ENCODE peak calls at places on chromosomes 11 and 22, in eight cellular contexts. One of them, this sample, is unnamed.

GRCh38 chr11:4881860-4882500 is at the start of gene OR51T1:
- DNase-seq in neural progenitor cell: no peak
- DNase-seq in cardiac muscle cell: no peak
- DNase-seq in left ventricle myocardium inferior: no peak
- DNase-seq in BJ: no peak
- DNase-seq in AG04449: no peak
- DNase-seq in colonic mucosa: no peak
- DNase-seq in fibroblast of lung: peak; percentile 8
- DNase-seq in this sample: no peak

GRCh38 chr22:49213731-49214352 is 613.8 kb downstream of the BRD1 start:
- DNase-seq in BJ: no peak
- DNase-seq in left ventricle myocardium inferior: peak; percentile 3
- DNase-seq in fibroblast of lung: no peak
- DNase-seq in neural progenitor cell: no peak
- DNase-seq in colonic mucosa: no peak
- DNase-seq in cardiac muscle cell: no peak
- DNase-seq in AG04449: no peak
- DNase-seq in this sample: no peak

GRCh38 chr22:44330727-44331660 is 18.2 kb upstream of the SHISAL1 start:
- DNase-seq in left ventricle myocardium inferior: no peak
- DNase-seq in AG04449: no peak
- DNase-seq in fibroblast of lung: no peak
- DNase-seq in colonic mucosa: no peak
- DNase-seq in BJ: no peak
- DNase-seq in neural progenitor cell: peak; percentile 76
- DNase-seq in cardiac muscle cell: no peak
- DNase-seq in this sample: peak; percentile 59

GRCh38 chr22:19114984-19115552 is 7.1 kb downstream of the DGCR2 start:
- DNase-seq in BJ: no peak
- DNase-seq in left ventricle myocardium inferior: no peak
- DNase-seq in fibroblast of lung: no peak
- DNase-seq in neural progenitor cell: no peak
- DNase-seq in AG04449: no peak
- DNase-seq in cardiac muscle cell: no peak
- DNase-seq in colonic mucosa: no peak
- DNase-seq in this sample: no peak

GRCh38 chr22:41725510-41726110 is 26.3 kb downstream of the MEI1 start:
- DNase-seq in cardiac muscle cell: peak; percentile 44
- DNase-seq in neural progenitor cell: no peak
- DNase-seq in fibroblast of lung: no peak
- DNase-seq in AG04449: no peak
- DNase-seq in colonic mucosa: no peak
- DNase-seq in BJ: no peak
- DNase-seq in left ventricle myocardium inferior: no peak
- DNase-seq in this sample: no peak

GRCh38 chr22:44704159-44705021 is 2.4 kb downstream of the PRR5 start:
- DNase-seq in neural progenitor cell: no peak
- DNase-seq in fibroblast of lung: no peak
- DNase-seq in AG04449: no peak
- DNase-seq in BJ: no peak
- DNase-seq in cardiac muscle cell: no peak
- DNase-seq in left ventricle myocardium inferior: no peak
- DNase-seq in colonic mucosa: no peak
- DNase-seq in this sample: no peak

GRCh38 chr22:45200862-45201511 is 37.3 kb downstream of the NUP50 start:
- DNase-seq in colonic mucosa: no peak
- DNase-seq in fibroblast of lung: peak; percentile 78
- DNase-seq in neural progenitor cell: no peak
- DNase-seq in left ventricle myocardium inferior: no peak
- DNase-seq in BJ: no peak
- DNase-seq in AG04449: peak; percentile 58
- DNase-seq in cardiac muscle cell: peak; percentile 29
- DNase-seq in this sample: peak; percentile 62

GRCh38 chr11:23314162-23314561 is 453.9 kb upstream of the CCDC179 start:
- DNase-seq in BJ: no peak
- DNase-seq in neural progenitor cell: no peak
- DNase-seq in left ventricle myocardium inferior: no peak
- DNase-seq in fibroblast of lung: no peak
- DNase-seq in colonic mucosa: no peak
- DNase-seq in cardiac muscle cell: no peak
- DNase-seq in AG04449: no peak
- DNase-seq in this sample: no peak

GRCh38 chr11:43547900-43548381 is 132.6 kb upstream of the HSD17B12 start:
- DNase-seq in left ventricle myocardium inferior: peak; percentile 20
- DNase-seq in colonic mucosa: no peak
- DNase-seq in AG04449: no peak
- DNase-seq in BJ: no peak
- DNase-seq in fibroblast of lung: peak; percentile 11
- DNase-seq in cardiac muscle cell: peak; percentile 48
- DNase-seq in neural progenitor cell: peak; percentile 47
- DNase-seq in this sample: peak; percentile 57

GRCh38 chr11:112834277-112834755 is 126.9 kb upstream of the NCAM1 start:
- DNase-seq in fibroblast of lung: no peak
- DNase-seq in left ventricle myocardium inferior: peak; percentile 67
- DNase-seq in neural progenitor cell: no peak
- DNase-seq in colonic mucosa: no peak
- DNase-seq in AG04449: no peak
- DNase-seq in cardiac muscle cell: no peak
- DNase-seq in BJ: no peak
- DNase-seq in this sample: no peak

GRCh38 chr11:11786771-11787170 is 55.0 kb upstream of the USP47 start:
- DNase-seq in AG04449: no peak
- DNase-seq in fibroblast of lung: peak; percentile 51
- DNase-seq in left ventricle myocardium inferior: no peak
- DNase-seq in neural progenitor cell: peak; percentile 25
- DNase-seq in colonic mucosa: no peak
- DNase-seq in BJ: no peak
- DNase-seq in cardiac muscle cell: peak; percentile 40
- DNase-seq in this sample: no peak

DNA sequence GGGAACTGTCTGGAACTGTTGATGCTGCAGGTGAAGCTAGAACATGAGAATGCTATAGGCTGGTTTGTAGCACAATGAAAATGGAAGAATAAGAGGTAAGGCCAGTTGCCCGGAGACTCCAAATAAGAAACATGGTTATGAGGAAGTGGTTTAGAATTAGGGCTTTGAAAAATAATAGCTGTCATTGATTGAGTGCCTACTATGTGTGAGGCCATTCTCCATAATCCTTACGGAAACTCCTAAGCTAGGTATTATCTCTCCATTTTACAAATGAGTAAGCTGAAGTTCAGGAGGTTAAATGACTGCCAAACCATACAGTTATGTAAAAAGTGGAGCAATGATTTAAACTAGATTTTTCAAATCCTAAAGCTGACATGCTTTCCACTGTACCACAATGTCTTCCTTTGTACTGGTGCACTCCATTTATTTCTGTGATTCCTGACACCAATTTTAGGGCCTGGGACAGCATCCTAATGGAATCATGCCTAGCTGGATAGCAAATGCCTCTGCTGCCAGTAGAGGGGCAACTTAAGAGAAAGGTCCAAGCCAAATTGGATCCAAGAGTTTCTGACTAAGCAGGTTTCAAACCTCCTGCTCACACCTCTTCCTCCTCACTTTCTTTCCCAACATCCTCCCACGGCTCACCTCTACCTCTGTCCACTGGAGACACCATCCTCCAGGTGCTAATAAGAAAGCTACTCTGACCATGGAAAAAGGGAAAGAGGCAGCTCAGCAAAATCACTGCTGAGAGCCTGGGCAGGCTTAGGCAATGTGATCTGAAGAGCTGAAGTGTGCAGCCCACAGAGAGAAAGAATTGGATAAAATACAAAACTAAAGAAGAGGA is 46.9 kb upstream of the PICALM start:
- DNase-seq in left ventricle myocardium inferior: no peak
- DNase-seq in colonic mucosa: no peak
- DNase-seq in AG04449: no peak
- DNase-seq in cardiac muscle cell: no peak
- DNase-seq in BJ: no peak
- DNase-seq in fibroblast of lung: no peak
- DNase-seq in neural progenitor cell: no peak
- DNase-seq in this sample: no peak
- TF ChIP-seq CTCF in left ventricle myocardium inferior: no peak
- TF ChIP-seq CTCF in colonic mucosa: no peak
- TF ChIP-seq CTCF in AG04449: no peak
- TF ChIP-seq CTCF in cardiac muscle cell: no peak
- TF ChIP-seq CTCF in BJ: no peak
- TF ChIP-seq CTCF in fibroblast of lung: no peak
- TF ChIP-seq CTCF in neural progenitor cell: no peak
- TF ChIP-seq CTCF in this sample: no peak

GRCh38 chr11:95242990-95243590 is 12.1 kb upstream of the SESN3 start:
- DNase-seq in colonic mucosa: no peak
- DNase-seq in AG04449: no peak
- DNase-seq in neural progenitor cell: no peak
- DNase-seq in fibroblast of lung: no peak
- DNase-seq in cardiac muscle cell: no peak
- DNase-seq in left ventricle myocardium inferior: no peak
- DNase-seq in BJ: no peak
- DNase-seq in this sample: no peak

GRCh38 chr11:95243658-95244057 is 12.7 kb upstream of the SESN3 start:
- DNase-seq in BJ: no peak
- DNase-seq in AG04449: no peak
- DNase-seq in fibroblast of lung: no peak
- DNase-seq in neural progenitor cell: no peak
- DNase-seq in cardiac muscle cell: no peak
- DNase-seq in colonic mucosa: no peak
- DNase-seq in left ventricle myocardium inferior: no peak
- DNase-seq in this sample: no peak

GRCh38 chr11:95242202-95242989 is 11.4 kb upstream of the SESN3 start:
- DNase-seq in fibroblast of lung: no peak
- DNase-seq in AG04449: no peak
- DNase-seq in BJ: no peak
- DNase-seq in colonic mucosa: peak; percentile 39
- DNase-seq in left ventricle myocardium inferior: no peak
- DNase-seq in cardiac muscle cell: no peak
- DNase-seq in neural progenitor cell: no peak
- DNase-seq in this sample: no peak

GRCh38 chr11:95239871-95240648 is 9.1 kb upstream of the SESN3 start:
- DNase-seq in fibroblast of lung: no peak
- DNase-seq in AG04449: no peak
- DNase-seq in neural progenitor cell: no peak
- DNase-seq in colonic mucosa: no peak
- DNase-seq in BJ: no peak
- DNase-seq in cardiac muscle cell: no peak
- DNase-seq in left ventricle myocardium inferior: no peak
- DNase-seq in this sample: no peak

DNA sequence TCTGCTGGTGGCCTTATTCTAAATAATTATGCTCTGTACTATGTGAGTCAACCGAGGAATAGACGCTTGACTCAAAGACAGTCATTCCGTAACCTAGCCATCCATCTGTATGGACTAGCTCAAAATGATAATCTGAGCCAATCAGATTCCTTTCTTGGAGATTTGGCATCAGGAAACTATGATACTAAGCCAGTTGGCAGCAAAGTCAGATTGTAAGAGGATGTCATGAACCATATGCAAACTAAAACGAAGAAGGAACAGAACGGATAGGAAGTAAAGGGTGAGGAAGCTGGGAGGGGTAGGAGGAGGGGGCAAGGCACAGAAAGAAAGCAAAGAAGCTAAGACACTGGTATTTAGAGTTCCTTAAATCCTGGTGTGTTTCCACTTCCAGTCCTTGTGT is 10.7 kb upstream of the SESN3 start:
- DNase-seq in cardiac muscle cell: peak; percentile 52
- DNase-seq in colonic mucosa: no peak
- DNase-seq in neural progenitor cell: no peak
- DNase-seq in left ventricle myocardium inferior: no peak
- DNase-seq in fibroblast of lung: peak; percentile 39
- DNase-seq in BJ: no peak
- DNase-seq in AG04449: no peak
- DNase-seq in this sample: no peak
- TF ChIP-seq CTCF in cardiac muscle cell: no peak
- TF ChIP-seq CTCF in colonic mucosa: no peak
- TF ChIP-seq CTCF in neural progenitor cell: no peak
- TF ChIP-seq CTCF in left ventricle myocardium inferior: no peak
- TF ChIP-seq CTCF in fibroblast of lung: no peak
- TF ChIP-seq CTCF in BJ: no peak
- TF ChIP-seq CTCF in AG04449: no peak
- TF ChIP-seq CTCF in this sample: no peak

DNA sequence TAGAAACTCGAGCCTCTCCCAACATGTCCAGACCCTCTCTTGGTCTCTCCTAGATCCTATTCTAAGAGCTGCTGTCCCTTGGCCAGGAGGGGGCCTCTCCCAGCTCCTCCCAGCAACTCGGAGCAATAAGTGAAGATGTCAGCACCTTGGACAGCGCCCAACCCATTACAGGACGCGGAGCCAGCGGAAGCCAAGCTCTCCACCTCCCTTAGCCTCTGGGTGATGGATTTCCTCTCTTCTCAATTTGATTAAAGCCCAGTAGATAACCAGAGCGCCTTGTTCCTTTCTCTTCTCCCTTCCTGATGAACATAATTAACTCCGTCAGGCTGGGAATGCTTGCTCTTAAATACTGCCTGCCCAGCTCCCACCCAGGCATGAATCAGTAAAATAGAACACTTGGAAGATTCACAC is 26.2 kb upstream of the TPBGL start:
- DNase-seq in left ventricle myocardium inferior: peak; percentile 77
- DNase-seq in BJ: no peak
- DNase-seq in cardiac muscle cell: peak; percentile 88
- DNase-seq in fibroblast of lung: peak; percentile 69
- DNase-seq in colonic mucosa: peak; percentile 82
- DNase-seq in neural progenitor cell: peak; percentile 96
- DNase-seq in AG04449: no peak
- DNase-seq in this sample: peak; percentile 50
- TF ChIP-seq CTCF in left ventricle myocardium inferior: peak; percentile 44
- TF ChIP-seq CTCF in BJ: peak; percentile 51
- TF ChIP-seq CTCF in cardiac muscle cell: peak; percentile 64
- TF ChIP-seq CTCF in fibroblast of lung: peak; percentile 30
- TF ChIP-seq CTCF in colonic mucosa: no peak
- TF ChIP-seq CTCF in neural progenitor cell: peak; percentile 64
- TF ChIP-seq CTCF in AG04449: peak; percentile 52
- TF ChIP-seq CTCF in this sample: no peak

DNA sequence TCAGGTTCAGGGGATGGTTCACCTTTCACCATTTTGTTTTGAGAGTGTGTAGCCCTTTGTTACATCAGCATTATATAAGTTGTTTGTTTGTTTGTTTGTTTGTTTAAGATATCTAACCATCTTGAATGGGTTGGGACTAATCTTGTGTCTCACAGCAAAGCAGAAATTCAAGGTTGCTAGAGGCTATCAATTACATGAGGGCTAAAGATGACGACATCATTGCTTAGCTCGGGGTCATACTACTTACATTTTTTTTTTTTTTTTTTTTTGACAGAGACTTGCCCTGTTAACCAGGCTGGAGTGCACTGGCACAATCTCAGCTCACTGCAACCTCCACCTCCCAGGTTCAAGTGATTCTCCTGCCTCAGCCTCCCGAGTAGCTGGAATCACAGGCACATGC is 87.1 kb upstream of the XKR3 start:
- DNase-seq in BJ: no peak
- DNase-seq in neural progenitor cell: no peak
- DNase-seq in colonic mucosa: no peak
- DNase-seq in cardiac muscle cell: no peak
- DNase-seq in fibroblast of lung: no peak
- DNase-seq in AG04449: no peak
- DNase-seq in left ventricle myocardium inferior: no peak
- DNase-seq in this sample: no peak
- TF ChIP-seq CTCF in BJ: no peak
- TF ChIP-seq CTCF in neural progenitor cell: no peak
- TF ChIP-seq CTCF in colonic mucosa: no peak
- TF ChIP-seq CTCF in cardiac muscle cell: no peak
- TF ChIP-seq CTCF in fibroblast of lung: no peak
- TF ChIP-seq CTCF in AG04449: no peak
- TF ChIP-seq CTCF in left ventricle myocardium inferior: no peak
- TF ChIP-seq CTCF in this sample: no peak